ENCODE peak calls at places on chromosome 15, in seven cellular contexts. G is H1, C is tibial nerve, M is stomach, K is A549, E is esophagus muscularis mucosa, R is sigmoid colon. U is an unnamed sample.

GRCh38 chr15:52331490-52332240 is 36.1 kb upstream of the MYO5C start:
- DNase-seq in G (no peak), C (no peak), M (peak; percentile 63), K (peak; percentile 44), E (no peak), R (no peak), U (peak; percentile 23)

GRCh38 chr15:20344601-20345400 is 196.8 kb downstream of the GOLGA6L6 start:
- DNase-seq in G (no peak), C (no peak), M (no peak), K (no peak), E (peak; percentile 88), R (peak; percentile 63), U (no peak)

GRCh38 chr15:99343836-99344551 is 92.7 kb downstream of the LRRC28 start:
- DNase-seq in G (peak; percentile 21), C (no peak), M (no peak), K (no peak), E (no peak), R (no peak), U (peak; percentile 15)

GRCh38 chr15:50135123-50135541 is 16.1 kb upstream of the ATP8B4 start:
- DNase-seq in G (no peak), C (no peak), M (no peak), K (peak; percentile 51), E (no peak), R (no peak), U (no peak)

GRCh38 chr15:97955529-97955928 is 5.0 kb upstream of the ARRDC4 start:
- DNase-seq in G (no peak), C (no peak), M (no peak), K (no peak), E (no peak), R (no peak), U (no peak)

GRCh38 chr15:83119968-83120581 is 12.6 kb downstream of the TM6SF1 start:
- DNase-seq in G (no peak), C (no peak), M (no peak), K (no peak), E (peak; percentile 87), R (no peak), U (no peak)

GRCh38 chr15:45650889-45651525 is 16.2 kb downstream of the SQOR start:
- DNase-seq in G (no peak), C (no peak), M (no peak), K (no peak), E (no peak), R (no peak), U (no peak)

GRCh38 chr15:78739206-78739605 is 72.1 kb downstream of the ADAMTS7 start:
- DNase-seq in G (no peak), C (no peak), M (no peak), K (no peak), E (no peak), R (no peak), U (peak; percentile 4)

DNA sequence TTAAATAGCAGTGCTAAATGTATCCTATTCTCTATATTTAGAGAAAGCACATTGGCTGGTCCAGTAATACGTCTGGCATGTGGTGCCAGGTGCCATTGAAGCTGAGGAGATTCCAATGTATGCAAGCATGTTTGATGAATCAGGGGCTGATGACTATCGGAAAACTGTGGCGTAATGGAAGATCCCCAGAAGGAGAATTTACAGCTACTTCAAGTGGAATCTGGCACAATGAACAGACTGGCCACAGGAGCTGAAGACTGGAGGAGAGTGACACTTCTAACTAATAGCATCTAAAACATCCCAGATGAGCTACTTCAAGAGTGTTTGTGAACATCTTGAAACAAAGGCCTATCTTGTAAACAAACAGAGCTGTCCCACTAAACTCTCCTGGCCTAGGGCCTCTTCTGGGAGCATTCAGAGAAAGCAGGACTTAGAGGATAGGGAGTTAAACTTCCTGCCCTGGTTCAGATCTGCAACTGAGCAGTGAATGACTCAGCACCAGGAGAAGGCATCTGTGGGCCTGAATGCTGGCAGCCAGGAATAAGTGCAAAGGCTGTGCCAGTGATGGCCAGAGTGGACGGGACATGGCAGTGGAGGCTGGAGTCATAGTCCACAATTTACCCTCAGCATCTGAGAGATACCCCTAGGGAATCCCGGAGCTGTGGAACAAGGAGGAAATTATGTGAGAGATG is 15.3 kb upstream of the ACTC1 start:
- DNase-seq in G (no peak), C (no peak), M (no peak), K (peak; percentile 49), E (no peak), R (no peak), U (no peak)
- TF ChIP-seq POLR2A in G (no peak), C (no peak), M (no peak), K (no peak), E (no peak), R (no peak), U (no peak)

DNA sequence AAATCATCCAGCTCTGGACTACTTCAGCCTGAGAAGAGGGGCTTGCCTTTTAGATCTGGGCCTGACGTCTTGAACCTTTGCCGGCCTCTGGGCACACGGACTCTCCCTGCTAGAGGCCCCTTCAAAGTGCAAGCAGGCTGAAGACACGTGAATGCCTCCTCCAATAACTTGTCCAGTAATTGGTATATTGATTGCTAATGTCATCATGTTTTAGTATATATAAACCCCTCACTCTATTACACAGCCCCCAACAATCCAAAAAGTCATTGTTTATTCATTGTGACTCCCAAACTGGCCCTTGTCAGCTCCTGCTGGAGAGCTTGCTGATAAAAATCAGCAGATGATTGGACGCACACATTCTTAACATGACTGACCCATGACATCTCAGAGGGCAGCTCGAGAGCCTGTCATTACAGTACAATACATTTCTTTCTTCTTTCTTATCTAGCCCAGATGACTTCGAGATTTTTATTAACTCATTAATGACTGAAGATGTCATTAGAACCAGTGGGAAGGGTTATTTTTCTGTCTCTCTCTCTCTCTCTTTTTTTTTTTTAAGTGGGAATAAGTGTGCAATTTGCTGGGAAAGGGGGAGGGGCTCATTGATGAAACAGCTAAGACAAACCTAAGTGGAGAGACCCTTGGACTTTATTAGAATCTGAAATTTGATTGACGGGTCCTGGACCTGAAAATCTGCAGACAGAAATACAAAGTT is 65.5 kb upstream of the NR2F2 start:
- DNase-seq in G (no peak), C (no peak), M (no peak), K (peak; percentile 52), E (peak; percentile 70), R (no peak), U (no peak)
- TF ChIP-seq EP300 in G (no peak), C (no peak), M (no peak), K (no peak), E (no peak), R (no peak), U (no peak)

GRCh38 chr15:73994419-73994883 is at the start of gene PML:
- DNase-seq in G (peak; percentile 77), C (peak; percentile 94), M (peak; percentile 97), K (peak; percentile 89), E (peak; percentile 99), R (peak; percentile 99), U (peak; percentile 98)
- TF ChIP-seq POLR2A in G (peak; percentile 67), C (peak; percentile 85), M (peak; percentile 65), K (peak; percentile 76), E (no peak), R (peak; percentile 63), U (peak; percentile 58)

GRCh38 chr15:28075482-28076029 is 23.6 kb downstream of the OCA2 start:
- DNase-seq in G (no peak), C (no peak), M (no peak), K (no peak), E (no peak), R (no peak), U (no peak)
- TF ChIP-seq EP300 in G (no peak), C (no peak), M (no peak), K (no peak), E (no peak), R (no peak), U (no peak)

GRCh38 chr15:43325039-43325438 is 5.3 kb downstream of the LCMT2 start:
- DNase-seq in G (no peak), C (no peak), M (no peak), K (no peak), E (no peak), R (no peak), U (no peak)

GRCh38 chr15:43329222-43329959 is 982 bp downstream of the LCMT2 start:
- DNase-seq in G (no peak), C (no peak), M (peak; percentile 27), K (no peak), E (no peak), R (peak; percentile 74), U (peak; percentile 29)

GRCh38 chr15:43329960-43330779 is at the start of gene LCMT2:
- DNase-seq in G (peak; percentile 79), C (peak; percentile 81), M (peak; percentile 92), K (peak; percentile 75), E (peak; percentile 98), R (peak; percentile 98), U (peak; percentile 94)

DNA sequence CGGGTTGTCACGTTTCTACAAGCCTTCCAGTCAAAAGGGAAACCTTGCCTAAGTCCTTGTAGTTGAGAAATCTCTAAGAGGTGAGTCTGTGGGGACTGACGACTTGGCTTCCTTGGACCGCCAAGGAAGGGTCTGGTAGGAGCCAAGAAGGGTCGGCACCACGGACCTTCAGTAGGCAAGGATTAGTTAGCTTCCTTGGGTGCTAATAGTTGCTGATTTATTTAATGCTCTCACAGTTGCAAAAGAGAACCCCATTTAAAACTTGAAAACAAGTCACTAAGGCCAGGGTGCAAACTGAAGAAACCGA is 360 bp upstream of the LCMT2 start:
- DNase-seq in G (no peak), C (no peak), M (no peak), K (no peak), E (no peak), R (no peak), U (no peak)
- TF ChIP-seq POLR2A in G (no peak), C (no peak), M (no peak), K (no peak), E (no peak), R (no peak), U (no peak)

GRCh38 chr15:79853492-79854328 is 43.1 kb downstream of the MTHFS start:
- DNase-seq in G (peak; percentile 54), C (peak; percentile 23), M (peak; percentile 71), K (peak; percentile 71), E (no peak), R (peak; percentile 65), U (peak; percentile 60)
- TF ChIP-seq EP300 in G (no peak), C (no peak), M (no peak), K (no peak), E (no peak), R (no peak), U (no peak)

U was measured in transverse colon.